ENCODE peak calls at places on chromosomes 7 and 10, in nine cellular contexts. I, J, F, X, K, H, G, T and B are unnamed samples.

GRCh38 chr7:2093214-2093840 is 139.4 kb downstream of the MAD1L1 start:
- DNase-seq in I (no peak), J (no peak), F (no peak), X (no peak), K (no peak), H (no peak), G (no peak), T (no peak), B (no peak)

GRCh38 chr10:60140681-60141632 is 234.6 kb upstream of the CCDC6 start:
- DNase-seq in I (no peak), J (no peak), F (no peak), X (peak), K (peak), H (peak), G (peak), T (peak), B (no peak)

GRCh38 chr10:93180402-93181040 is 106.8 kb downstream of the CYP26A1 start:
- DNase-seq in I (no peak), J (no peak), F (no peak), X (peak), K (no peak), H (no peak), G (no peak), T (peak), B (no peak)

GRCh38 chr7:31958216-31958615 is 112.0 kb downstream of the PDE1C start:
- DNase-seq in I (no peak), J (no peak), F (no peak), X (no peak), K (no peak), H (no peak), G (no peak), T (no peak), B (no peak)

GRCh38 chr10:131246775-131247174 is 64.7 kb downstream of the TCERG1L start:
- DNase-seq in I (no peak), J (no peak), F (no peak), X (peak), K (no peak), H (no peak), G (no peak), T (no peak), B (no peak)

GRCh38 chr7:16739863-16740622 is 13.5 kb upstream of the TSPAN13 start:
- DNase-seq in I (no peak), J (no peak), F (no peak), X (no peak), K (no peak), H (no peak), G (peak), T (peak), B (peak)

GRCh38 chr7:101815826-101816488 is 1.5 kb upstream of the CUX1 start:
- DNase-seq in I (peak), J (peak), F (peak), X (peak), K (peak), H (peak), G (peak), T (peak), B (peak)

GRCh38 chr7:149799397-149800168 is 26.2 kb upstream of the ZNF467 start:
- DNase-seq in I (no peak), J (no peak), F (peak), X (no peak), K (peak), H (peak), G (peak), T (peak), B (peak)

GRCh38 chr7:44568771-44569560 is 4.7 kb downstream of the DDX56 start:
- DNase-seq in I (no peak), J (peak), F (no peak), X (no peak), K (no peak), H (no peak), G (no peak), T (no peak), B (no peak)

DNA sequence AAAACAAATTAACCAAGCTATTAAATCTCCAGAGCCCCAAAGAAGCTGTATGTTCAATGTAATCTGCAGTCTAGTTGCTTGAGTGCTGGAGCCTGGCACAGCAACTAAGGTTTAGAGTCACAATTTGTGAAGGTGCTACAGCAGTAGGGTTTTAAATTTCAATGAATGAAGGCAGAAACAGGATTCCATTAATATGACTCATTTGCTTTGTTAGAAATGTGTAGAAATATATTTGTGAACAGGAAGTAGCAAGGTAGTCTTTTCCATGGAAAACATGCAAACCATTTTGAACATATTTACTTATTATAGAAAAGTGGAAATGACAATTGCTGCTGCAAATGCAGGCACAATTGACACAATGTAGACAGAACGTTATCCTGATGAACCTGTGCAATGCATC is 149.0 kb upstream of the STEAP4 start:
- DNase-seq in I (no peak), J (no peak), F (no peak), X (no peak), K (no peak), H (no peak), G (no peak), T (no peak), B (no peak)
- TF ChIP-seq EP300 in I (no peak), J (no peak), F (no peak), X (no peak), K (no peak), H (no peak), G (no peak), T (no peak), B (no peak)

GRCh38 chr7:28239823-28240204 is 59.2 kb upstream of the JAZF1 start:
- DNase-seq in I (no peak), J (no peak), F (no peak), X (no peak), K (no peak), H (no peak), G (no peak), T (no peak), B (no peak)
- TF ChIP-seq EP300 in I (no peak), J (no peak), F (no peak), X (no peak), K (no peak), H (no peak), G (no peak), T (no peak), B (no peak)

GRCh38 chr7:25861704-25862253 is 290.2 kb upstream of the NFE2L3 start:
- DNase-seq in I (no peak), J (no peak), F (no peak), X (no peak), K (no peak), H (no peak), G (no peak), T (no peak), B (no peak)

GRCh38 chr7:25859412-25859704 is 292.6 kb upstream of the NFE2L3 start:
- DNase-seq in I (no peak), J (no peak), F (no peak), X (no peak), K (no peak), H (peak), G (no peak), T (no peak), B (no peak)

GRCh38 chr7:25860882-25861228 is 291.1 kb upstream of the NFE2L3 start:
- DNase-seq in I (no peak), J (no peak), F (no peak), X (no peak), K (no peak), H (no peak), G (no peak), T (no peak), B (no peak)

GRCh38 chr7:25859732-25860131 is 292.3 kb upstream of the NFE2L3 start:
- DNase-seq in I (no peak), J (no peak), F (no peak), X (no peak), K (no peak), H (no peak), G (no peak), T (no peak), B (no peak)

GRCh38 chr7:25860206-25860881 is 291.7 kb upstream of the NFE2L3 start:
- DNase-seq in I (no peak), J (no peak), F (no peak), X (no peak), K (no peak), H (peak), G (no peak), T (no peak), B (no peak)
- TF ChIP-seq EP300 in I (no peak), J (no peak), F (no peak), X (no peak), K (no peak), H (no peak), G (no peak), T (no peak), B (no peak)

DNA sequence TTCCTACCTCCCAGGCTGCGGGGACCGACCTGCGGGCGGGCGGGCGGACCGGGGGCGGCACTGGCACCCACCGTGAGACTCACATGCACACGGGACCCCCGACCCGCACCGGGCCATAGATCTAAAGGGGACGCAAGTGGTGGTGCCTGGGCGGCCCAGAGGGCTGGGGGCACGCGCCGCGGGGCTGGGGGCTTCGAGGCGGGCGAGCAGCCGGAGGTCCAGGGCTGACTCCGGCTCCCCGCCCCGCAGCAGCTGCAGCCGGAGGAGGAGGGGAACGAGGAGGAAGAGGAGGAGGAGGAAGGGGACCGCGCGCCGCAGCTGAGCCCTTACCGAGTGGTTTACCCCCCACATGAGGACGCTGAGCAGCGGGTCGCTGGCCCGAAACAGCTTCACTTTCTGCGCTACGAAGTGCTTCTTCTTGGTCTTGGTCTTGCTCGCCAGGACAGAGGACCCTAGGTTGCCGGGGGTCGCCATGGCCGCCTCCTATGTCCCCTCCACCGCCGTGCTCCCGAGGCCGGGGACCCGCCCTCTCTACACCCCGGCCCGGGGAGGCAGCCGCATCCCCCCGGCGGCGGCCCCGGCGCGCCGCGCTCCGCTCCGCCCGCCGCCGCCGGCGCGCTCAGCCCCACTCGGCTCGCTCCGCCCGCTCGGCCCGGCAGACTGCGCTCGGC is 390 bp downstream of the PIP4K2A start:
- DNase-seq in I (no peak), J (peak), F (no peak), X (peak), K (no peak), H (peak), G (no peak), T (peak), B (no peak)
- TF ChIP-seq EP300 in I (no peak), J (no peak), F (no peak), X (no peak), K (no peak), H (no peak), G (no peak), T (no peak), B (no peak)

GRCh38 chr10:75613685-75614587 is 182.5 kb downstream of the LRMDA start:
- DNase-seq in I (no peak), J (no peak), F (no peak), X (no peak), K (no peak), H (no peak), G (no peak), T (no peak), B (no peak)

GRCh38 chr10:75616076-75616475 is 184.7 kb downstream of the LRMDA start:
- DNase-seq in I (no peak), J (no peak), F (no peak), X (no peak), K (no peak), H (no peak), G (no peak), T (no peak), B (no peak)

GRCh38 chr10:75619636-75620035 is 188.2 kb downstream of the LRMDA start:
- DNase-seq in I (no peak), J (no peak), F (no peak), X (no peak), K (no peak), H (no peak), G (no peak), T (no peak), B (no peak)

GRCh38 chr10:75616874-75617478 is 185.6 kb downstream of the LRMDA start:
- DNase-seq in I (no peak), J (no peak), F (no peak), X (no peak), K (no peak), H (no peak), G (no peak), T (no peak), B (no peak)

DNA sequence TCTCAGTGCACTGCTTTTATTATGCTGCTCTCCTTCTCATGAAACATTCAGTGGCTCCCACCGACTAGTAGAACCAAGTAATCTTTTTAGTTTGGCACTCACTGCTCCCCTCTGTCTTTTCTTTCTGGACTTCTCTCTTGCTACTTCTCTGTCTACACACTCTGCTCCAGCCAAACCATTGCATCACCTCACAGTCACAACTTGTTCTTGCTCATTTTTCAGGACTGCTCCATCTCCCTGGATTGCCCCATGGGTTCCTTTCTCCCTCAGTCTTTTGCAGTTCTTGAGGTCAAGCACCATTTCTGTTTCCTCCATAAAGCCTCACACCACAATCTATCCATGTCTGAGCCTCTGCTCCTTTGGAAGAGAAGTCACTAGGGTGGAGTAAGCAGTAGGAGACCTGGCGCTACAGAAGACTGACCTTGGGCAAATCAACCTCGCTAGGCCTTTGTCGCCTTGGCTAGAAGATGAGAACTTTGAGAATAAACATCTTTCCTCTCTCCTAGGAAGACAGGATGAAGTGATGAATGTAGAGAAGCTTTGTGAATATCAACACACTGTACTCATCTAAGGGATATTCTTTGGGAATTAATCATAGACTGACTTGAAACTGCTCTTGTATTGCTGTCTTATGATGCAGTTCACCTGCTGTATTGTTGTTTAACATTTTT is 186.2 kb downstream of the LRMDA start:
- DNase-seq in I (no peak), J (no peak), F (no peak), X (peak), K (no peak), H (no peak), G (no peak), T (no peak), B (no peak)
- TF ChIP-seq EP300 in I (no peak), J (peak), F (no peak), X (no peak), K (no peak), H (no peak), G (no peak), T (no peak), B (no peak)

DNA sequence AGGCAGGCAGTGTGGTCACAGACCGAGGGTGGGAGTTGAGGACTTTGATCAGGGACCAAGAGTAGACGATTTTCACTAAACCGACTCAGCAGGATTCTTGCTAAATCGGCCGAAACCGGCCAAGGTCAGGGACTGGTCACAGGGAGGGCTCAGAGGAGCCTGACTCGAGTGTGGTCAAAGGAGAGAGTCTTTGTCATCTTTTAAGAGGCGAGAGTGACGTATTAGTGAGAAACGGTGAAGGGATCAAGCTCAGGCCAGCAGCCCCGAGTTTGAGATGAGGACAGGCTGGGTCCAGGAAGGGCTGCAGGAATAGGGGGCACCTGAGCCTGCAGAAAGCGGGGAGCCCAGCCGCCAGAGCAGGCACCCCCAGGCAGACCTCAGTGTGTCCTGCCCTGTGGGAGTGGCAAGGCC is 41.6 kb upstream of the FAM20C start:
- DNase-seq in I (no peak), J (peak), F (no peak), X (no peak), K (no peak), H (no peak), G (no peak), T (no peak), B (no peak)
- TF ChIP-seq EP300 in I (no peak), J (no peak), F (no peak), X (no peak), K (no peak), H (no peak), G (no peak), T (no peak), B (no peak)

DNA sequence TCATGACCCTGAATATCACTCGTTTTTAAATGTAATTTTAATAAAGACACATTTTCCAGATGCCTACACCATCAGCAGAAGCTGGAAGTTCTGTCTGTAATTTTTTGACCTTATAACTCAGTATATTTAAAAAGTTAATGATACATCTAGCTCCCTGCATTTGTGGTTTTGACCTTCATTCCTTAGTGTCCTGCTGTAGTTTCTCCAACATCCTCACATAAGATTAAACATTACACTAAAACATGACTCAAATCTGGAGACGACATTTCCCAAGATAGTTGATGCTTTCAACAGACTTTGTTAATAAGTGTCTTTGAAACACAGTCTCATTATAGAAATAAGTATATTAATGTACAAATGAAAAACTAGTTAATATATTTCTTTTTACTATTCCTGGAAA is 363.1 kb downstream of the POM121L12 start:
- DNase-seq in I (no peak), J (no peak), F (no peak), X (no peak), K (no peak), H (no peak), G (no peak), T (no peak), B (no peak)
- TF ChIP-seq EP300 in I (no peak), J (no peak), F (no peak), X (no peak), K (no peak), H (no peak), G (no peak), T (no peak), B (no peak)

DNA sequence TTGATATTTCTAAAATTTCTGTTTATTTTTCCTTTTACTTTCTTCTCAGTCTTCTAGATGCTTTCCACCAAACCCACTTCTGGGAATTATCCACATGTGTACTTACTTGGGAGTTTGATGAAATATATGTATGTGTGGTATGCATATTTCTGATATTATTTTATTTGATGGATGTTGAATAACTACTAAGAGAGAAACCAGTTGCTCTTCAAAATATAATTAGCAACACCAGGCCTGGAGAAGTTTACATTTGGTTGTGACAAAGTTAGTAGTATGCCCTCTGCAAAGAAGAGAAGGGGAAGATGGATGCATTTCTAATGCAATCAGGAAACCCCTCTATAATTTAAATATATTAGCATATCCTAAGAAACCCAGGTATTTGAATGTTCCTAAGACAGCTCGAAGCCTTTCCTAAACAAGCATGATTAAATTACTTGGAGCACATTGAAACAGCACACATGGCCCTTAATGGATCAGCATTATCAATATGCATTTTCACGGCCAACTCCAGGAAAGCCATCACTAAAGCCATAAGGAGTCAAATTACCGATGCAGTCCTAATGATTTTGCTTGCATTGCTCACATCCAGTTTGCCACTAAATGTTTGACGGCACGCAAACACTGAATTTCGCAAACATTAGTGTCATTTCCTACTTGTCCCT is 393.7 kb downstream of the EXOC4 start:
- DNase-seq in I (no peak), J (no peak), F (no peak), X (no peak), K (no peak), H (no peak), G (no peak), T (no peak), B (no peak)
- TF ChIP-seq EP300 in I (no peak), J (no peak), F (no peak), X (no peak), K (no peak), H (no peak), G (no peak), T (no peak), B (no peak)

GRCh38 chr10:26857991-26858706 is 2.6 kb downstream of the ABI1 start:
- DNase-seq in I (no peak), J (no peak), F (no peak), X (no peak), K (no peak), H (no peak), G (no peak), T (no peak), B (no peak)
- TF ChIP-seq EP300 in I (no peak), J (no peak), F (no peak), X (no peak), K (no peak), H (no peak), G (no peak), T (no peak), B (no peak)